ENCODE peak calls at places on chromosomes 5 and 9, in six cellular contexts. K is upper lobe of right lung, W is Calu3, N is GM13976, G is fibroblast of lung, Y is RCC 7860. U is an unnamed sample.

GRCh38 chr9:86614871-86615849 is 260.9 kb upstream of the TUT7 start:
- DNase-seq in G (peak; percentile 20), N (peak; percentile 17), Y (no peak), K (no peak), W (peak; percentile 33), U (no peak)

GRCh38 chr9:81906656-81907055 is 21.6 kb upstream of the SPATA31D4 start:
- DNase-seq in K (no peak), G (peak; percentile 71), W (no peak), Y (no peak), N (no peak), U (no peak)

GRCh38 chr9:132087438-132088030 is 7.9 kb upstream of the MED27 start:
- DNase-seq in Y (no peak), G (no peak), W (no peak), N (no peak), K (no peak), U (no peak)

GRCh38 chr9:100309992-100310391 is 42.8 kb downstream of the TEX10 start:
- DNase-seq in K (no peak), W (no peak), G (peak; percentile 62), Y (peak; percentile 16), N (no peak), U (no peak)

GRCh38 chr5:73487815-73488214 is 10.4 kb upstream of the BTF3 start:
- DNase-seq in Y (no peak), W (no peak), K (no peak), N (no peak), G (no peak), U (no peak)

GRCh38 chr9:2623046-2623865 is 1.7 kb downstream of the VLDLR start:
- DNase-seq in K (peak; percentile 84), Y (peak; percentile 81), W (peak; percentile 65), N (peak; percentile 40), G (peak; percentile 42), U (peak; percentile 75)

GRCh38 chr5:150588495-150588890 is 52.0 kb upstream of the SYNPO start:
- DNase-seq in N (no peak), G (no peak), W (no peak), K (peak; percentile 18), Y (no peak), U (no peak)

GRCh38 chr5:76709762-76710161 is 6.2 kb upstream of the F2R start:
- DNase-seq in G (peak; percentile 93), W (no peak), N (no peak), Y (peak; percentile 55), K (no peak), U (no peak)

GRCh38 chr5:43161244-43161643 is 30.8 kb upstream of the NIM1K start:
- DNase-seq in N (no peak), Y (no peak), G (no peak), W (no peak), K (no peak), U (no peak)

GRCh38 chr9:111896942-111897830 is 572 bp downstream of the UGCG start:
- DNase-seq in W (no peak), Y (no peak), G (peak; percentile 32), K (peak; percentile 88), N (peak; percentile 77), U (no peak)

GRCh38 chr5:65943771-65944170 is 17.4 kb downstream of the ERBIN start:
- DNase-seq in W (no peak), N (no peak), G (no peak), Y (no peak), K (no peak), U (no peak)

GRCh38 chr5:157994906-157995519 is 136.1 kb upstream of the CLINT1 start:
- DNase-seq in W (peak; percentile 86), K (peak; percentile 79), N (peak; percentile 59), Y (no peak), G (peak; percentile 47), U (peak; percentile 8)

GRCh38 chr5:78065663-78066062 is 228.8 kb downstream of the AP3B1 start:
- DNase-seq in Y (no peak), G (no peak), N (no peak), W (no peak), K (no peak), U (no peak)

GRCh38 chr9:36386396-36386795 is 13.7 kb downstream of the RNF38 start:
- DNase-seq in W (no peak), G (no peak), Y (peak; percentile 21), N (no peak), K (no peak), U (no peak)

GRCh38 chr5:137075163-137075970 is 423.8 kb downstream of the SPOCK1 start:
- DNase-seq in Y (peak; percentile 37), N (peak; percentile 68), K (peak; percentile 83), W (peak; percentile 96), G (peak; percentile 39), U (no peak)

GRCh38 chr9:102114557-102114956 is 376.1 kb upstream of the GRIN3A start:
- DNase-seq in N (no peak), Y (no peak), W (no peak), K (no peak), G (no peak), U (no peak)

GRCh38 chr5:54844905-54845566 is 140.4 kb downstream of the ESM1 start:
- DNase-seq in Y (peak; percentile 9), G (peak; percentile 45), W (no peak), K (no peak), N (no peak), U (no peak)

GRCh38 chr9:79279356-79279755 is 292.4 kb upstream of the TLE4 start:
- DNase-seq in W (no peak), N (no peak), G (no peak), K (no peak), Y (no peak), U (no peak)

GRCh38 chr5:175444060-175444904 is at the start of gene DRD1:
- DNase-seq in K (peak; percentile 69), Y (no peak), N (peak; percentile 82), W (peak; percentile 79), G (peak; percentile 43), U (peak; percentile 49)

GRCh38 chr5:172775326-172776234 is 4.6 kb upstream of the DUSP1 start:
- DNase-seq in N (no peak), K (peak; percentile 92), G (peak; percentile 66), W (no peak), Y (peak; percentile 69), U (no peak)

GRCh38 chr9:133573791-133574515 is 35.2 kb downstream of the FAM163B start:
- DNase-seq in G (no peak), N (no peak), Y (no peak), K (no peak), W (no peak), U (no peak)

GRCh38 chr9:73583590-73583989 is 431.9 kb downstream of the ANXA1 start:
- DNase-seq in W (no peak), K (no peak), G (peak; percentile 82), N (no peak), Y (peak; percentile 14), U (no peak)

U was measured in amygdala.